ENCODE peak calls at places on chromosomes 12 and 14, in six cellular contexts. Q is IMR-90, M is lung, N is aorta, S is heart right ventricle, Y is OCI-LY7. G is an unnamed sample.

GRCh38 chr12:90337018-90337417 is 618.0 kb downstream of the CCER1 start:
- DNase-seq in Q (no peak), M (no peak), N (no peak), S (no peak), Y (no peak), G (no peak)

GRCh38 chr12:65470261-65470660 is 191.8 kb downstream of the MSRB3 start:
- DNase-seq in Q (no peak), M (no peak), N (no peak), S (no peak), Y (no peak), G (no peak)

GRCh38 chr12:22803725-22804124 is 178.8 kb downstream of the ETNK1 start:
- DNase-seq in Q (no peak), M (no peak), N (no peak), S (no peak), Y (no peak), G (no peak)

GRCh38 chr12:107580750-107581529 is 104.7 kb upstream of the PWP1 start:
- DNase-seq in Q (no peak), M (no peak), N (no peak), S (no peak), Y (no peak), G (no peak)

GRCh38 chr14:38887696-38888095 is 215.3 kb downstream of the SEC23A start:
- DNase-seq in Q (no peak), M (no peak), N (no peak), S (no peak), Y (no peak), G (no peak)

GRCh38 chr14:63155511-63156189 is 48.6 kb upstream of the RHOJ start:
- DNase-seq in Q (peak), M (no peak), N (no peak), S (no peak), Y (no peak), G (peak)

GRCh38 chr12:15701212-15701611 is 88.0 kb downstream of the EPS8 start:
- DNase-seq in Q (peak), M (no peak), N (no peak), S (no peak), Y (no peak), G (peak)

GRCh38 chr12:58860050-58860787 is 60.1 kb downstream of the LRIG3 start:
- DNase-seq in Q (no peak), M (no peak), N (no peak), S (no peak), Y (no peak), G (no peak)

GRCh38 chr12:121712462-121713256 is at the start of gene TMEM120B:
- DNase-seq in Q (peak), M (peak), N (peak), S (peak), Y (peak), G (peak)

GRCh38 chr12:2876431-2877046 is 435 bp downstream of the FOXM1 start:
- DNase-seq in Q (no peak), M (no peak), N (no peak), S (no peak), Y (peak), G (no peak)

GRCh38 chr12:122856999-122857671 is 21.9 kb downstream of the HIP1R start:
- DNase-seq in Q (peak), M (no peak), N (no peak), S (no peak), Y (no peak), G (no peak)

GRCh38 chr12:111597731-111598636 is 1.1 kb downstream of the ATXN2 start:
- DNase-seq in Q (no peak), M (peak), N (peak), S (peak), Y (peak), G (no peak)

GRCh38 chr14:51806026-51806590 is 54.3 kb upstream of the GNG2 start:
- DNase-seq in Q (no peak), M (no peak), N (no peak), S (no peak), Y (no peak), G (no peak)

GRCh38 chr12:19245656-19246055 is 116.1 kb downstream of the PLEKHA5 start:
- DNase-seq in Q (no peak), M (no peak), N (no peak), S (no peak), Y (no peak), G (no peak)

GRCh38 chr12:106113042-106113441 is 25.7 kb downstream of the NUAK1 start:
- DNase-seq in Q (peak), M (no peak), N (no peak), S (no peak), Y (no peak), G (peak)
- H3K27ac ChIP-seq in Q (no peak), M (peak), N (peak), S (peak), Y (no peak), G (peak)

GRCh38 chr14:53952533-53952932 is 4.1 kb downstream of the BMP4 start:
- DNase-seq in Q (no peak), M (no peak), N (no peak), S (no peak), Y (no peak), G (no peak)
- H3K4me3 ChIP-seq in Q (peak), M (peak), N (no peak), S (peak), Y (no peak), G (peak)

DNA sequence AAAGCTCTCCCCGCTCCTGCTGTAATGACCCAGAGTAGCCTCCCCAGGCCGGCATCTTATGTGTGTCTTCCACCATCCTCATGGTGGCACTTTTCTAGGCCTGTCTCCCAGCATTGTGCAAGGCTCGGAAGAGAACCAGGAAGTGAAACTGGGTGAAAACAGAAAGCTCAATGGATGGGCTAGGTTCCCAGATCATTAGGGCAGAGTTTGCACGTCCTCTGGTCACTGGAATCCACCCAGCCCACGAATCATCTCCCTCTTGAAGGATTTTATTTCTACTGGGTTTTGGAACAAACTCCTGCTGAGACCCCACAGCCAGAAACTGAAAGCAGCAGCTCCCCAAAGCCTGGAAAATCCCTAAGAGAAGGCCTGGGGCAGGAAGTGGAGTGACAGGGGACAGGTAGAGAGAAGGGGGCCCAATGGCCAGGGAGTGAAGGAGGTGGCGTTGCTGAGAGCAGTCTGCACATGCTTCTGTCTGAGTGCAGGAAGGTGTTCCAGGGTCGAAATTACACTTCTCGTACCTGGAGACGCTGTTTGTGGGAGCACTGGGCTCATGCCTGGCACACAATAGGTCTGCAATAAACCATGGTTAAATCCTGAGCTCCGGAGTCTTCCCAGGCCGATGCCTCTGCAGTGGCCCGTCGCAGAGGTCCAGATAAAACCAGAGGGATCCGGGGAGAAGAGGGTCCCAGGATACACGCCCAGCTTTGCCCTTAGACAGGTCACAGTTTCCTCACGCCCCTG is 15.6 kb downstream of the ACVRL1 start:
- DNase-seq in Q (peak), M (peak), N (peak), S (peak), Y (peak), G (peak)
- H3K27ac ChIP-seq in Q (peak), M (peak), N (no peak), S (peak), Y (no peak), G (no peak)

GRCh38 chr12:647039-647712 is 16.1 kb downstream of the NINJ2 start:
- DNase-seq in Q (no peak), M (no peak), N (no peak), S (no peak), Y (no peak), G (no peak)

GRCh38 chr12:645563-646071 is 17.6 kb downstream of the NINJ2 start:
- DNase-seq in Q (peak), M (no peak), N (peak), S (peak), Y (no peak), G (peak)

GRCh38 chr12:647713-648085 is 15.5 kb downstream of the NINJ2 start:
- DNase-seq in Q (no peak), M (no peak), N (no peak), S (no peak), Y (no peak), G (no peak)

GRCh38 chr12:644818-645552 is 18.3 kb downstream of the NINJ2 start:
- DNase-seq in Q (no peak), M (no peak), N (no peak), S (no peak), Y (no peak), G (peak)

DNA sequence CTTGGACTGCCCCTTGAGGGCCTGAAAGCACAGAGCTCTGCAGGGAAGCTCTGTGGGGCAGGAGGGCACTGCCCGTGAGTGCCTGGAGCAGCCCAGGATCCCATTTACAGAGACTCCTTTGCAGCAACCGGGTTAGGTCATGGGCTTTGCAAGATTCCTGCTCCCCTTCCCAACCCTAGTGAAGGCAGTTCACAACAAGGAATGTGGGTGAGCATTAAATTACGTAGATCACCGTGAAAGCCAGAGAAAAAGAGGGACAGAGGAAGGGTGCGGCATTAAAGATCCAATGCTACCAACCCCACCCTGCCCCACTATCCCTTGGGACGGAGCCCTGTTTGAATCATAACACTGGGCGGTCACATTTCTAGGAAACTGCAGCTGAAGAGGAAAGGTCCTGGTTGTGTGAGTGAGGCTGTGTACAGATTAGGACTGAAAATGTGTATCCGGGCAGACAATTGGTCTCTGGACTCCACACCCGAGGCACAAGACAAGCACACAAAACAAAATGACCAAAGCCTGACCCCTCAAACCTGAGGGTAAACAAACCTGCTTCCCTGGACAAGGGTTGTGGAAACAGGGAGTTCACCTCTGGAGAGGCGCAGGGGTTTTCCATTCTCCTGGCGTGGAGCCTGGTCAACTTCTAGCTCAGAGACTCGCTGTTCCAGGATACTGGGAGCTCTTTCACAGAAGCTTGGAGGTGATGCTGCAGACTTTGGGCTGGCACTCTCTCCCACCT is 16.8 kb downstream of the NINJ2 start:
- DNase-seq in Q (no peak), M (peak), N (peak), S (peak), Y (no peak), G (no peak)
- H3K4me3 ChIP-seq in Q (no peak), M (no peak), N (no peak), S (peak), Y (no peak), G (no peak)

DNA sequence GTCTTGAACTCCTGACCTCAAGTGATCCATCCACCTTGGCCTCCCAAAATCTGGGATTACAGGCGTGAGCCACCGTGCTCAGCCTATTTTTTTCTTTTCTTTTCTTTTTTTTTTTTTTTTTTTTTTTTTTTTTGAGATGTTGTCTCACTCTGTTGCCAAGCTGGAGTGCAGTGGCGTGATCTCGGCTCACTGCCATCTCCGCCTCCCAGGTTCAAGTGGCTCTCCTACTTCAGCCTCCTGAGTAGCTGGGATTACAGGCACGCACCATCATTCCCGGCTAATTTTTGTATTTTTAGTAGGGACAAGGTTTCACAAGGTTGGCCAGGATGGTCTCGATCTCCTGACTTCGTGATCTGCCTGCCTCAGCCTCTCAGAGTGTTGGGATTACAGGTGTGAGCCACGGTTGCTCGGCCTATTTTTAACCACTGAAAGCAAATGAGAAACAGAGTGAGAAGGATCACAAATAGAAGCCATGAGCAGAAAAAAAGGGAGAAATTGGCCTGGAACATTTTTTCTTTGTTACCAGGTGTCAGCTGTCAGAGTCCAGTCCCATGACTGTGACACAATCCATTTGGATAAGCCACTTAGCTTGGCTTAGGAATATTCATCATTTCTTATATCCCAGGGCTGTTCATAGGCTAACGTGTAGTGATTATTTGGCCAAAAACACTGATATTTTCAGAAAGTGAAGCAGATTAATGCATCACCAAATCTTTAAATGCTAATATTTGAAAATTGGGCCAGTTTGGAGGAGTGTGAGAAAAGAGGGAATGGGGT is 7.9 kb upstream of the NFKBIA start:
- DNase-seq in Q (no peak), M (peak), N (no peak), S (no peak), Y (no peak), G (no peak)
- H3K27ac ChIP-seq in Q (no peak), M (no peak), N (no peak), S (no peak), Y (no peak), G (no peak)

GRCh38 chr14:103057028-103057371 is 349 bp downstream of the CDC42BPB start:
- DNase-seq in Q (no peak), M (no peak), N (no peak), S (no peak), Y (no peak), G (no peak)

GRCh38 chr14:103056322-103057027 is 874 bp downstream of the CDC42BPB start:
- DNase-seq in Q (peak), M (peak), N (peak), S (peak), Y (no peak), G (peak)

GRCh38 chr14:103057372-103058208 is at the start of gene CDC42BPB:
- DNase-seq in Q (peak), M (peak), N (peak), S (peak), Y (no peak), G (peak)

GRCh38 chr14:103058209-103059055 is 1.1 kb upstream of the CDC42BPB start:
- DNase-seq in Q (peak), M (no peak), N (no peak), S (no peak), Y (no peak), G (no peak)

DNA sequence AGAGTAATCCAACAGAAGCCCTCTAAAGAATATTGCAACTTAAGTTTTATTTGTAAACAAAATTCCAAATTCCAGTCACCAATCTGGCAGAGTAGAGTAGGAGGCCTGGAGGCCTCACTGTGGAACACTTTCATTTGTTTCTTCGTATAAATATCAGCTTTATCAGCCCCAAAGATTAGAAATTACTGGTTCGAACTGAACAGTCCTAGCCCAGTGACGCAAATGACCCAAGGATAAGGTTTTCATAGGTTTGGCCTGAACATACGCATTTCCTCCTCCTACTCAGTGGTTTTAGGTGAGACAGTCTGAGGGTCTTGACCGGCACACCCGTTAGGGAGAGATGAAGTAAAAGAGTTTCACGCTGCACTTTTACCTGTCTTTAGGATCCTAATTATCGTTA is 1.7 kb downstream of the CDC42BPB start:
- DNase-seq in Q (peak), M (no peak), N (no peak), S (no peak), Y (no peak), G (no peak)
- H3K4me3 ChIP-seq in Q (peak), M (peak), N (no peak), S (peak), Y (no peak), G (peak)

GRCh38 chr14:29274890-29275651 is 508.5 kb downstream of the FOXG1 start:
- DNase-seq in Q (no peak), M (no peak), N (no peak), S (no peak), Y (no peak), G (no peak)
- H3K27ac ChIP-seq in Q (no peak), M (no peak), N (no peak), S (no peak), Y (no peak), G (no peak)

GRCh38 chr12:51335931-51336330 is 10.5 kb downstream of the CELA1 start:
- DNase-seq in Q (no peak), M (peak), N (no peak), S (no peak), Y (no peak), G (no peak)
- H3K4me3 ChIP-seq in Q (no peak), M (no peak), N (no peak), S (no peak), Y (no peak), G (no peak)

DNA sequence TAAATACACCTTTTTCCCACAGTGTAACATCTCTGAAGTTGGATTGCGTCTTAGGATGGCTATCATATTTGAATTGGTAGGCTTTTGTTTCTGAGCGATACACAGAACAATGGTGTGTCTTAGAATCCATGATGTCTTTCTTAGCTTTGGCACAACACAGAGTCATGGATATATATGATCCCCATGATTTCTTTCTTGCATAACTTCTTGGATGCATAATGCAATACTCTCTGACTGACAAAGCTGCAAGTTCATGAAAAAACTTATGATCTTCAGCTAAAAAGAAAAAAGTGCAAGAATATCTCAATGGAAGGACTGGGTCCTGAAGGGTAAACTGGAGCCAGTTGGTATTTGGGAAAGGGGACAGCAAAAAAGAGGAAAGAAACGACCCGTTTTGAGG is 48.1 kb downstream of the VWF start:
- DNase-seq in Q (no peak), M (no peak), N (no peak), S (no peak), Y (no peak), G (no peak)
- H3K27ac ChIP-seq in Q (no peak), M (no peak), N (no peak), S (peak), Y (no peak), G (no peak)

G was measured in astrocyte.